ENCODE peak calls at places on chromosome 15, in five cellular contexts. One of them, this sample, is unnamed.

GRCh38 chr15:24675332-24676144 is at the start of gene NPAP1:
- DNase-seq in H9: no peak
- DNase-seq in mesenchymal stem cell: no peak
- DNase-seq in neuronal stem cell: no peak
- DNase-seq in H1: no peak
- DNase-seq in this sample: no peak

GRCh38 chr15:94322141-94322540 is 90.8 kb downstream of the MCTP2 start:
- DNase-seq in H1: no peak
- DNase-seq in mesenchymal stem cell: peak; percentile 44
- DNase-seq in H9: no peak
- DNase-seq in neuronal stem cell: no peak
- DNase-seq in this sample: no peak

GRCh38 chr15:67242665-67243064 is 11.8 kb downstream of the AAGAB start:
- DNase-seq in H1: no peak
- DNase-seq in neuronal stem cell: no peak
- DNase-seq in mesenchymal stem cell: no peak
- DNase-seq in H9: no peak
- DNase-seq in this sample: no peak

GRCh38 chr15:70789213-70789612 is 25.9 kb upstream of the UACA start:
- DNase-seq in mesenchymal stem cell: no peak
- DNase-seq in H9: no peak
- DNase-seq in neuronal stem cell: no peak
- DNase-seq in H1: no peak
- DNase-seq in this sample: peak; percentile 42

GRCh38 chr15:59841036-59841435 is 151.9 kb upstream of the BNIP2 start:
- DNase-seq in H9: no peak
- DNase-seq in H1: no peak
- DNase-seq in mesenchymal stem cell: no peak
- DNase-seq in neuronal stem cell: no peak
- DNase-seq in this sample: no peak

GRCh38 chr15:62559049-62559733 is 394.1 kb upstream of the C2CD4B start:
- DNase-seq in mesenchymal stem cell: peak; percentile 14
- DNase-seq in H1: no peak
- DNase-seq in neuronal stem cell: no peak
- DNase-seq in H9: no peak
- DNase-seq in this sample: no peak

GRCh38 chr15:90585863-90586262 is 56.1 kb downstream of the CRTC3 start:
- DNase-seq in H9: no peak
- DNase-seq in neuronal stem cell: no peak
- DNase-seq in H1: no peak
- DNase-seq in mesenchymal stem cell: peak; percentile 53
- DNase-seq in this sample: peak; percentile 43

GRCh38 chr15:31212956-31213694 is 111.6 kb upstream of the TRPM1 start:
- DNase-seq in H1: no peak
- DNase-seq in neuronal stem cell: no peak
- DNase-seq in mesenchymal stem cell: no peak
- DNase-seq in H9: no peak
- DNase-seq in this sample: no peak

GRCh38 chr15:93241696-93242585 is 152.9 kb upstream of the RGMA start:
- DNase-seq in neuronal stem cell: no peak
- DNase-seq in H1: peak; percentile 66
- DNase-seq in mesenchymal stem cell: no peak
- DNase-seq in H9: peak; percentile 90
- DNase-seq in this sample: peak; percentile 33

GRCh38 chr15:47678047-47678446 is 39.3 kb upstream of the SEMA6D start:
- DNase-seq in H9: no peak
- DNase-seq in mesenchymal stem cell: no peak
- DNase-seq in neuronal stem cell: no peak
- DNase-seq in H1: no peak
- DNase-seq in this sample: no peak

GRCh38 chr15:20340331-20340811 is 201.2 kb downstream of the GOLGA6L6 start:
- DNase-seq in H1: no peak
- DNase-seq in neuronal stem cell: no peak
- DNase-seq in H9: peak; percentile 74
- DNase-seq in mesenchymal stem cell: no peak
- DNase-seq in this sample: peak; percentile 35

GRCh38 chr15:92958105-92958504 is 58.0 kb downstream of the CHD2 start:
- DNase-seq in mesenchymal stem cell: peak; percentile 33
- DNase-seq in H9: no peak
- DNase-seq in neuronal stem cell: no peak
- DNase-seq in H1: no peak
- DNase-seq in this sample: no peak

GRCh38 chr15:88832791-88833190 is 29.6 kb downstream of the ACAN start:
- DNase-seq in neuronal stem cell: no peak
- DNase-seq in H1: no peak
- DNase-seq in H9: no peak
- DNase-seq in mesenchymal stem cell: no peak
- DNase-seq in this sample: no peak

GRCh38 chr15:45200799-45201556 is 13.2 kb upstream of the SHF start:
- DNase-seq in neuronal stem cell: peak; percentile 82
- DNase-seq in mesenchymal stem cell: peak; percentile 85
- DNase-seq in H1: peak; percentile 95
- DNase-seq in H9: peak; percentile 86
- DNase-seq in this sample: peak; percentile 76

GRCh38 chr15:89122532-89123525 is 34.6 kb downstream of the ABHD2 start:
- DNase-seq in neuronal stem cell: no peak
- DNase-seq in mesenchymal stem cell: no peak
- DNase-seq in H1: no peak
- DNase-seq in H9: no peak
- DNase-seq in this sample: no peak

GRCh38 chr15:73065114-73065513 is 12.9 kb downstream of the NEO1 start:
- DNase-seq in mesenchymal stem cell: no peak
- DNase-seq in H9: no peak
- DNase-seq in H1: no peak
- DNase-seq in neuronal stem cell: no peak
- DNase-seq in this sample: no peak

GRCh38 chr15:41932101-41932500 is 38.2 kb upstream of the SPTBN5 start:
- DNase-seq in neuronal stem cell: no peak
- DNase-seq in H1: no peak
- DNase-seq in H9: no peak
- DNase-seq in mesenchymal stem cell: no peak
- DNase-seq in this sample: no peak

GRCh38 chr15:27422997-27423396 is 452.0 kb downstream of the GABRG3 start:
- DNase-seq in mesenchymal stem cell: no peak
- DNase-seq in H9: no peak
- DNase-seq in H1: no peak
- DNase-seq in neuronal stem cell: no peak
- DNase-seq in this sample: no peak

GRCh38 chr15:31364301-31365031 is 37.8 kb downstream of the KLF13 start:
- DNase-seq in H9: peak; percentile 63
- DNase-seq in H1: no peak
- DNase-seq in mesenchymal stem cell: no peak
- DNase-seq in neuronal stem cell: no peak
- DNase-seq in this sample: peak; percentile 92

GRCh38 chr15:100715571-100716455 is 113.4 kb downstream of the ASB7 start:
- DNase-seq in H1: peak; percentile 29
- DNase-seq in neuronal stem cell: no peak
- DNase-seq in mesenchymal stem cell: no peak
- DNase-seq in H9: peak; percentile 9
- DNase-seq in this sample: no peak

GRCh38 chr15:65650312-65651041 is 28.7 kb downstream of the SLC24A1 start:
- DNase-seq in H1: no peak
- DNase-seq in neuronal stem cell: no peak
- DNase-seq in H9: no peak
- DNase-seq in mesenchymal stem cell: no peak
- DNase-seq in this sample: no peak

GRCh38 chr15:58903232-58903631 is 30.2 kb downstream of the SLTM start:
- DNase-seq in H1: no peak
- DNase-seq in neuronal stem cell: no peak
- DNase-seq in H9: no peak
- DNase-seq in mesenchymal stem cell: peak; percentile 6
- DNase-seq in this sample: no peak

GRCh38 chr15:87777054-87777498 is 479.5 kb downstream of the NTRK3 start:
- DNase-seq in neuronal stem cell: no peak
- DNase-seq in mesenchymal stem cell: peak; percentile 91
- DNase-seq in H9: no peak
- DNase-seq in H1: no peak
- DNase-seq in this sample: no peak

GRCh38 chr15:61750271-61751084 is 309.8 kb downstream of the VPS13C start:
- DNase-seq in neuronal stem cell: no peak
- DNase-seq in H9: no peak
- DNase-seq in H1: no peak
- DNase-seq in mesenchymal stem cell: no peak
- DNase-seq in this sample: no peak

GRCh38 chr15:78316211-78317077 is 17.0 kb upstream of the SKIC8 start:
- DNase-seq in neuronal stem cell: no peak
- DNase-seq in H9: peak; percentile 54
- DNase-seq in mesenchymal stem cell: no peak
- DNase-seq in H1: peak; percentile 62
- DNase-seq in this sample: no peak

GRCh38 chr15:33096134-33096533 is 98.4 kb downstream of the FMN1 start:
- DNase-seq in neuronal stem cell: no peak
- DNase-seq in mesenchymal stem cell: no peak
- DNase-seq in H9: no peak
- DNase-seq in H1: no peak
- DNase-seq in this sample: no peak

GRCh38 chr15:90063733-90064247 is 38.5 kb downstream of the IDH2 start:
- DNase-seq in H1: no peak
- DNase-seq in mesenchymal stem cell: no peak
- DNase-seq in H9: no peak
- DNase-seq in neuronal stem cell: no peak
- DNase-seq in this sample: peak; percentile 37

GRCh38 chr15:60228619-60229018 is 169.2 kb downstream of the ANXA2 start:
- DNase-seq in H9: no peak
- DNase-seq in neuronal stem cell: no peak
- DNase-seq in H1: no peak
- DNase-seq in mesenchymal stem cell: no peak
- DNase-seq in this sample: no peak

GRCh38 chr15:40418126-40418525 is 12.5 kb downstream of the IVD start:
- DNase-seq in neuronal stem cell: no peak
- DNase-seq in H1: no peak
- DNase-seq in mesenchymal stem cell: no peak
- DNase-seq in H9: no peak
- DNase-seq in this sample: no peak
- H2BK12ac ChIP-seq in neuronal stem cell: no peak overlapping the region
- H2BK12ac ChIP-seq in H1: no peak overlapping the region
- H2BK12ac ChIP-seq in mesenchymal stem cell: no peak overlapping the region
- H2BK12ac ChIP-seq in H9: no peak overlapping the region
- H2BK12ac ChIP-seq in this sample: no peak overlapping the region

DNA sequence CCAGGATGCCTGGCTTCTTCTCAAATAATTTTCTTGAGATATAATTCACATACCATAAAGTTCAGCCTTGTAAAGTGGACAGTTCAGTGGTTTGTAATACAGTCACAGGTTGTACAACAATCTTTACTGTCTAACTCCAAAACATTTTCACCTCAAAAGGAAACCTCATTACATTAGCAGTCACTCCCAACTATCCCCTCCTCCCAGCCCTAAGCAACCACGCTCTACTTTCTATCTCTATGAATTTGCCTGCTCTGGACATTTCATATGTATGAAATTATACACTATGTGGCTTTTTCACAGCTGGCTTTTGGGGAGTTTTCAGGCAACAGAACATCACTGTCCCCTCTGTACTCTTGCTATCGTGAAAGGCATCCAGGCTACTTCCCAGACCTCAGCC is 17.5 kb downstream of the TGM5 start:
- DNase-seq in H1: no peak
- DNase-seq in mesenchymal stem cell: no peak
- DNase-seq in H9: no peak
- DNase-seq in neuronal stem cell: no peak
- DNase-seq in this sample: no peak
- H2BK12ac ChIP-seq in H1: no peak overlapping the region
- H2BK12ac ChIP-seq in mesenchymal stem cell: no peak overlapping the region
- H2BK12ac ChIP-seq in H9: no peak overlapping the region
- H2BK12ac ChIP-seq in neuronal stem cell: no peak overlapping the region
- H2BK12ac ChIP-seq in this sample: no peak overlapping the region

GRCh38 chr15:79924379-79924778 is 27.6 kb upstream of the MTHFS start:
- DNase-seq in H9: no peak
- DNase-seq in H1: no peak
- DNase-seq in neuronal stem cell: no peak
- DNase-seq in mesenchymal stem cell: no peak
- DNase-seq in this sample: peak; percentile 21
- H2BK12ac ChIP-seq in H9: no peak overlapping the region
- H2BK12ac ChIP-seq in H1: no peak overlapping the region
- H2BK12ac ChIP-seq in neuronal stem cell: no peak overlapping the region
- H2BK12ac ChIP-seq in mesenchymal stem cell: no peak overlapping the region
- H2BK12ac ChIP-seq in this sample: no peak overlapping the region

DNA sequence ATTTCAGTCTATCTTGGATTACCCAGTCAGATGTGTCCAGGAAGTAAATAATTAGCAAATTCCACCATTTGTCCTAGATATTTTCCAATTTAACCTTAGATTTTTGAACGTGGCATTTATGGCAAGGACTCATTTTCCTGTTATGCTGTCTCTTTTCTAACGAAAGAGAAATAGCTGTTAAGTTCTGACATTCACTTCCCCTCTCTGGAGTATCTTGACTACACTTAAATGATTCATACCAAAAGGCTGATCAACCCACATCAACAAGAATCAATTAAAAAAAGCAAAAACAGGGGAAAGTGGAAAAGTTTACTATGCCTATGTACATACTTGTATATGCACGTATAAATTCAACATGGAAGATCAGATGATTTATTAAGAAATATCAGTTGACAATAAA is 149.9 kb downstream of the FRMD5 start:
- DNase-seq in neuronal stem cell: no peak
- DNase-seq in H1: no peak
- DNase-seq in mesenchymal stem cell: no peak
- DNase-seq in H9: no peak
- DNase-seq in this sample: no peak
- H2BK12ac ChIP-seq in neuronal stem cell: no peak overlapping the region
- H2BK12ac ChIP-seq in H1: no peak overlapping the region
- H2BK12ac ChIP-seq in mesenchymal stem cell: no peak overlapping the region
- H2BK12ac ChIP-seq in H9: no peak overlapping the region
- H2BK12ac ChIP-seq in this sample: no peak overlapping the region

DNA sequence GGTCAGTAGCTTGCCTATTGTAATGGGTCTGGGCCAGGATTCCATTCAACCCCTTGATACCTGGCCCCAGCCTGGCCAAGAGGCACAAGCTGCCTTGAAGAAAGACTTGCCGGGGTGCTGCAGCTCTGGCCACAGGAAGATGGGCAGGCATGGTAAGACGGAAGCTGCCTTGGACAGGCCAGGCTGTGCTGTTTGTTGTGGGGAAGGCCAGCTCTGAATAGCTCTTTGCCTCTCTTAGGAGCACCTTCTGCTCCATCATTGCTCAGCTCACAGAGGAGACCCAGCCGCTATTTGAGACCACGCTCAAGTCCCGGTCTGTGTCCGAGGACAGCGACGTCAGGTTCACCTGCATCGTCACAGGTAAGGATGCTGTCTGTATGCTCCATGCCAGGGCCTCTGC is 10.1 kb downstream of the ALPK3 start:
- DNase-seq in neuronal stem cell: no peak
- DNase-seq in H1: no peak
- DNase-seq in mesenchymal stem cell: no peak
- DNase-seq in H9: no peak
- DNase-seq in this sample: no peak
- H2BK12ac ChIP-seq in neuronal stem cell: peak overlapping the region; percentile 41
- H2BK12ac ChIP-seq in H1: no peak overlapping the region
- H2BK12ac ChIP-seq in mesenchymal stem cell: no peak overlapping the region
- H2BK12ac ChIP-seq in H9: no peak overlapping the region
- H2BK12ac ChIP-seq in this sample: no peak overlapping the region

GRCh38 chr15:68991723-68992122 is 22.8 kb upstream of the NOX5 start:
- DNase-seq in H1: no peak
- DNase-seq in neuronal stem cell: no peak
- DNase-seq in H9: no peak
- DNase-seq in mesenchymal stem cell: peak; percentile 18
- DNase-seq in this sample: no peak
- H2BK12ac ChIP-seq in H1: no peak overlapping the region
- H2BK12ac ChIP-seq in neuronal stem cell: no peak overlapping the region
- H2BK12ac ChIP-seq in H9: no peak overlapping the region
- H2BK12ac ChIP-seq in mesenchymal stem cell: no peak overlapping the region
- H2BK12ac ChIP-seq in this sample: no peak overlapping the region